ENCODE peak calls at places on chromosomes 5 and 9, in eight cellular contexts. One of them, this sample, is unnamed.
A peak's percentile ranks its signal among the peaks of the same experiment; 100 is the strongest.

GRCh38 chr9:131330814-131331600 is 41.5 kb downstream of the PLPP7 start:
- DNase-seq in AG04450: no peak
- DNase-seq in brain microvascular endothelial cell: no peak
- DNase-seq in AG10803: no peak
- DNase-seq in cardiac muscle cell: peak; percentile 97
- DNase-seq in AG09309: no peak
- DNase-seq in SK-N-SH: peak; percentile 79
- DNase-seq in heart left ventricle: peak; percentile 70
- DNase-seq in this sample: no peak

GRCh38 chr5:157359350-157359910 is 93.5 kb downstream of the CYFIP2 start:
- DNase-seq in SK-N-SH: peak; percentile 39
- DNase-seq in brain microvascular endothelial cell: no peak
- DNase-seq in cardiac muscle cell: no peak
- DNase-seq in AG09309: no peak
- DNase-seq in heart left ventricle: no peak
- DNase-seq in AG04450: no peak
- DNase-seq in AG10803: peak; percentile 62
- DNase-seq in this sample: no peak

GRCh38 chr9:107274953-107275422 is 8.1 kb upstream of the RAD23B start:
- DNase-seq in heart left ventricle: no peak
- DNase-seq in brain microvascular endothelial cell: peak; percentile 98
- DNase-seq in AG10803: peak; percentile 100
- DNase-seq in cardiac muscle cell: no peak
- DNase-seq in SK-N-SH: no peak
- DNase-seq in AG04450: peak; percentile 95
- DNase-seq in AG09309: peak; percentile 99
- DNase-seq in this sample: no peak

GRCh38 chr5:30849801-30850370 is 343.6 kb upstream of the CDH6 start:
- DNase-seq in cardiac muscle cell: no peak
- DNase-seq in AG10803: no peak
- DNase-seq in heart left ventricle: no peak
- DNase-seq in AG04450: peak; percentile 33
- DNase-seq in brain microvascular endothelial cell: peak; percentile 100
- DNase-seq in SK-N-SH: no peak
- DNase-seq in AG09309: no peak
- DNase-seq in this sample: no peak

GRCh38 chr5:148416921-148417320 is 33.2 kb downstream of the FBXO38 start:
- DNase-seq in cardiac muscle cell: no peak
- DNase-seq in SK-N-SH: no peak
- DNase-seq in AG10803: peak; percentile 55
- DNase-seq in AG09309: peak; percentile 79
- DNase-seq in brain microvascular endothelial cell: peak; percentile 49
- DNase-seq in heart left ventricle: no peak
- DNase-seq in AG04450: no peak
- DNase-seq in this sample: no peak

GRCh38 chr9:71646131-71646530 is 122.2 kb downstream of the CEMIP2 start:
- DNase-seq in AG09309: no peak
- DNase-seq in AG04450: no peak
- DNase-seq in cardiac muscle cell: no peak
- DNase-seq in SK-N-SH: no peak
- DNase-seq in AG10803: peak; percentile 15
- DNase-seq in heart left ventricle: no peak
- DNase-seq in brain microvascular endothelial cell: no peak
- DNase-seq in this sample: no peak

GRCh38 chr5:142881076-142881466 is 110.9 kb downstream of the ARHGAP26 start:
- DNase-seq in brain microvascular endothelial cell: peak; percentile 85
- DNase-seq in AG10803: peak; percentile 87
- DNase-seq in AG09309: peak; percentile 79
- DNase-seq in heart left ventricle: no peak
- DNase-seq in SK-N-SH: no peak
- DNase-seq in AG04450: peak; percentile 65
- DNase-seq in cardiac muscle cell: no peak
- DNase-seq in this sample: no peak

GRCh38 chr5:68267044-68267443 is 51.5 kb downstream of the PIK3R1 start:
- DNase-seq in brain microvascular endothelial cell: no peak
- DNase-seq in AG10803: no peak
- DNase-seq in cardiac muscle cell: no peak
- DNase-seq in AG09309: no peak
- DNase-seq in AG04450: no peak
- DNase-seq in heart left ventricle: no peak
- DNase-seq in SK-N-SH: no peak
- DNase-seq in this sample: no peak

GRCh38 chr5:14397717-14398116 is 183.9 kb upstream of the OTULINL start:
- DNase-seq in brain microvascular endothelial cell: peak; percentile 49
- DNase-seq in cardiac muscle cell: no peak
- DNase-seq in AG09309: peak; percentile 46
- DNase-seq in SK-N-SH: no peak
- DNase-seq in heart left ventricle: no peak
- DNase-seq in AG04450: peak; percentile 53
- DNase-seq in AG10803: peak; percentile 89
- DNase-seq in this sample: no peak

GRCh38 chr5:126994485-126994884 is 35.9 kb downstream of the MARCHF3 start:
- DNase-seq in AG10803: no peak
- DNase-seq in cardiac muscle cell: no peak
- DNase-seq in heart left ventricle: no peak
- DNase-seq in AG04450: no peak
- DNase-seq in AG09309: no peak
- DNase-seq in SK-N-SH: no peak
- DNase-seq in brain microvascular endothelial cell: no peak
- DNase-seq in this sample: no peak

GRCh38 chr5:135246923-135247795 is 151.9 kb downstream of the MACROH2A1 start:
- DNase-seq in brain microvascular endothelial cell: peak; percentile 88
- DNase-seq in AG10803: peak; percentile 84
- DNase-seq in AG04450: peak; percentile 76
- DNase-seq in cardiac muscle cell: no peak
- DNase-seq in AG09309: peak; percentile 80
- DNase-seq in heart left ventricle: no peak
- DNase-seq in SK-N-SH: no peak
- DNase-seq in this sample: no peak

GRCh38 chr9:36960575-36960955 is 73.5 kb downstream of the PAX5 start:
- DNase-seq in cardiac muscle cell: no peak
- DNase-seq in heart left ventricle: no peak
- DNase-seq in AG04450: no peak
- DNase-seq in AG10803: no peak
- DNase-seq in SK-N-SH: no peak
- DNase-seq in brain microvascular endothelial cell: no peak
- DNase-seq in AG09309: no peak
- DNase-seq in this sample: no peak

GRCh38 chr9:134641173-134641985 is at the start of gene COL5A1:
- DNase-seq in AG09309: peak; percentile 70
- DNase-seq in SK-N-SH: peak; percentile 94
- DNase-seq in brain microvascular endothelial cell: peak; percentile 87
- DNase-seq in cardiac muscle cell: peak; percentile 95
- DNase-seq in AG04450: peak; percentile 74
- DNase-seq in heart left ventricle: peak; percentile 93
- DNase-seq in AG10803: peak; percentile 92
- DNase-seq in this sample: no peak

GRCh38 chr9:131402738-131403492 is 9.0 kb downstream of the PRRC2B start:
- DNase-seq in heart left ventricle: peak; percentile 94
- DNase-seq in AG10803: peak; percentile 91
- DNase-seq in cardiac muscle cell: no peak
- DNase-seq in brain microvascular endothelial cell: peak; percentile 83
- DNase-seq in SK-N-SH: no peak
- DNase-seq in AG04450: peak; percentile 46
- DNase-seq in AG09309: peak; percentile 55
- DNase-seq in this sample: no peak

GRCh38 chr5:111254613-111255012 is 30.4 kb downstream of the CAMK4 start:
- DNase-seq in SK-N-SH: no peak
- DNase-seq in cardiac muscle cell: no peak
- DNase-seq in AG09309: no peak
- DNase-seq in AG10803: peak; percentile 5
- DNase-seq in heart left ventricle: no peak
- DNase-seq in brain microvascular endothelial cell: peak; percentile 9
- DNase-seq in AG04450: no peak
- DNase-seq in this sample: peak; percentile 82

GRCh38 chr9:123425261-123425821 is 69.3 kb downstream of the CRB2 start:
- DNase-seq in heart left ventricle: no peak
- DNase-seq in cardiac muscle cell: no peak
- DNase-seq in SK-N-SH: no peak
- DNase-seq in brain microvascular endothelial cell: no peak
- DNase-seq in AG04450: no peak
- DNase-seq in AG10803: no peak
- DNase-seq in AG09309: no peak
- DNase-seq in this sample: no peak

GRCh38 chr5:52497133-52497693 is 290.5 kb upstream of the ITGA1 start:
- DNase-seq in cardiac muscle cell: no peak
- DNase-seq in AG09309: no peak
- DNase-seq in heart left ventricle: no peak
- DNase-seq in brain microvascular endothelial cell: no peak
- DNase-seq in SK-N-SH: no peak
- DNase-seq in AG10803: no peak
- DNase-seq in AG04450: no peak
- DNase-seq in this sample: peak; percentile 5

GRCh38 chr5:149605354-149605997 is 24.2 kb downstream of the ARHGEF37 start:
- DNase-seq in AG10803: no peak
- DNase-seq in SK-N-SH: no peak
- DNase-seq in brain microvascular endothelial cell: no peak
- DNase-seq in cardiac muscle cell: no peak
- DNase-seq in heart left ventricle: no peak
- DNase-seq in AG09309: no peak
- DNase-seq in AG04450: no peak
- DNase-seq in this sample: no peak
- H3K4me3 ChIP-seq in AG10803: no peak overlapping the region
- H3K4me3 ChIP-seq in SK-N-SH: no peak overlapping the region
- H3K4me3 ChIP-seq in brain microvascular endothelial cell: no peak overlapping the region
- H3K4me3 ChIP-seq in cardiac muscle cell: no peak overlapping the region
- H3K4me3 ChIP-seq in heart left ventricle: no peak overlapping the region
- H3K4me3 ChIP-seq in AG09309: no peak overlapping the region
- H3K4me3 ChIP-seq in AG04450: no peak overlapping the region
- H3K4me3 ChIP-seq in this sample: no peak overlapping the region

GRCh38 chr5:141477169-141477568 is 1.4 kb downstream of the PCDHGC3 start:
- DNase-seq in AG10803: no peak
- DNase-seq in SK-N-SH: peak; percentile 7
- DNase-seq in cardiac muscle cell: no peak
- DNase-seq in AG09309: no peak
- DNase-seq in brain microvascular endothelial cell: no peak
- DNase-seq in AG04450: no peak
- DNase-seq in heart left ventricle: no peak
- DNase-seq in this sample: no peak

GRCh38 chr5:141477815-141478214 is 2.0 kb downstream of the PCDHGC3 start:
- DNase-seq in brain microvascular endothelial cell: no peak
- DNase-seq in heart left ventricle: no peak
- DNase-seq in AG09309: no peak
- DNase-seq in AG04450: no peak
- DNase-seq in AG10803: no peak
- DNase-seq in SK-N-SH: peak; percentile 52
- DNase-seq in cardiac muscle cell: no peak
- DNase-seq in this sample: no peak

GRCh38 chr5:141476132-141476909 is 555 bp downstream of the PCDHGC3 start:
- DNase-seq in cardiac muscle cell: peak; percentile 31
- DNase-seq in brain microvascular endothelial cell: peak; percentile 76
- DNase-seq in AG10803: peak; percentile 75
- DNase-seq in AG04450: peak; percentile 47
- DNase-seq in SK-N-SH: peak; percentile 65
- DNase-seq in AG09309: peak; percentile 46
- DNase-seq in heart left ventricle: peak; percentile 66
- DNase-seq in this sample: peak; percentile 16

GRCh38 chr5:141478321-141478945 is 2.7 kb downstream of the PCDHGC3 start:
- DNase-seq in heart left ventricle: no peak
- DNase-seq in brain microvascular endothelial cell: no peak
- DNase-seq in cardiac muscle cell: no peak
- DNase-seq in SK-N-SH: no peak
- DNase-seq in AG10803: peak; percentile 56
- DNase-seq in AG04450: no peak
- DNase-seq in AG09309: no peak
- DNase-seq in this sample: no peak

DNA sequence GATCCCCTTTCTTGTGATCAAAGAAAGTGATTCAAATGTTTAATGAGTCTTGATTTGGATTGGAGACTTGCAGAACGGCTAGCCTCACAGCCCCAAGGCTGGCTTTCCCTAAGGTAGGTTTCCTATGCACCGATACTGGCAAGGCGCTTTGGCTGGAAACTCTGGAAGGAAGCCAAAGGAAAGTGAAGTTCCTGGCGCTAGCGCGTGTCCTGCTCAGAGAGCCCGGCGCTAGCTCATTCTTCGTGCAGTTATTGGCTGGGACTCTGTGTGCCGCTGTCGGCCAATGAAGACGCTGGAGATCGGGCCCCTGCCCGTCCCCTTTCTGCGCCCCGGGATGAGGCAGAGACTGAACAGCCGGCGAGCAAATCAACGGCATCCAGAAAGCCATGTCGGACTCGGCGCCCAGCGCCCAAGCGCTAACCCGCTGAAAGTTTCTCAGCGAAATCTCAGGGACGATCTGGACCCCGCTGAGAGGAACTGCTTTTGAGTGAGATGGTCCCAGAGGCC is at the start of gene PCDHGC3:
- DNase-seq in SK-N-SH: peak; percentile 90
- DNase-seq in AG10803: peak; percentile 95
- DNase-seq in heart left ventricle: peak; percentile 96
- DNase-seq in AG09309: peak; percentile 87
- DNase-seq in cardiac muscle cell: peak; percentile 88
- DNase-seq in AG04450: peak; percentile 90
- DNase-seq in brain microvascular endothelial cell: peak; percentile 95
- DNase-seq in this sample: peak; percentile 86
- TF ChIP-seq CTCF in SK-N-SH: peak; percentile 45
- TF ChIP-seq CTCF in AG10803: peak; percentile 44
- TF ChIP-seq CTCF in heart left ventricle: peak; percentile 27
- TF ChIP-seq CTCF in AG09309: peak; percentile 47
- TF ChIP-seq CTCF in cardiac muscle cell: peak; percentile 15
- TF ChIP-seq CTCF in AG04450: peak; percentile 20
- TF ChIP-seq CTCF in brain microvascular endothelial cell: peak; percentile 51
- TF ChIP-seq CTCF in this sample: peak; percentile 52

GRCh38 chr5:79318935-79319614 is 83.1 kb downstream of the JMY start:
- DNase-seq in AG04450: peak; percentile 95
- DNase-seq in AG10803: peak; percentile 92
- DNase-seq in AG09309: peak; percentile 80
- DNase-seq in heart left ventricle: no peak
- DNase-seq in cardiac muscle cell: no peak
- DNase-seq in brain microvascular endothelial cell: peak; percentile 89
- DNase-seq in SK-N-SH: no peak
- DNase-seq in this sample: no peak
- H3K4me3 ChIP-seq in AG04450: no peak overlapping the region
- H3K4me3 ChIP-seq in AG10803: no peak overlapping the region
- H3K4me3 ChIP-seq in AG09309: no peak overlapping the region
- H3K4me3 ChIP-seq in heart left ventricle: no peak overlapping the region
- H3K4me3 ChIP-seq in cardiac muscle cell: no peak overlapping the region
- H3K4me3 ChIP-seq in brain microvascular endothelial cell: no peak overlapping the region
- H3K4me3 ChIP-seq in SK-N-SH: no peak overlapping the region
- H3K4me3 ChIP-seq in this sample: no peak overlapping the region

DNA sequence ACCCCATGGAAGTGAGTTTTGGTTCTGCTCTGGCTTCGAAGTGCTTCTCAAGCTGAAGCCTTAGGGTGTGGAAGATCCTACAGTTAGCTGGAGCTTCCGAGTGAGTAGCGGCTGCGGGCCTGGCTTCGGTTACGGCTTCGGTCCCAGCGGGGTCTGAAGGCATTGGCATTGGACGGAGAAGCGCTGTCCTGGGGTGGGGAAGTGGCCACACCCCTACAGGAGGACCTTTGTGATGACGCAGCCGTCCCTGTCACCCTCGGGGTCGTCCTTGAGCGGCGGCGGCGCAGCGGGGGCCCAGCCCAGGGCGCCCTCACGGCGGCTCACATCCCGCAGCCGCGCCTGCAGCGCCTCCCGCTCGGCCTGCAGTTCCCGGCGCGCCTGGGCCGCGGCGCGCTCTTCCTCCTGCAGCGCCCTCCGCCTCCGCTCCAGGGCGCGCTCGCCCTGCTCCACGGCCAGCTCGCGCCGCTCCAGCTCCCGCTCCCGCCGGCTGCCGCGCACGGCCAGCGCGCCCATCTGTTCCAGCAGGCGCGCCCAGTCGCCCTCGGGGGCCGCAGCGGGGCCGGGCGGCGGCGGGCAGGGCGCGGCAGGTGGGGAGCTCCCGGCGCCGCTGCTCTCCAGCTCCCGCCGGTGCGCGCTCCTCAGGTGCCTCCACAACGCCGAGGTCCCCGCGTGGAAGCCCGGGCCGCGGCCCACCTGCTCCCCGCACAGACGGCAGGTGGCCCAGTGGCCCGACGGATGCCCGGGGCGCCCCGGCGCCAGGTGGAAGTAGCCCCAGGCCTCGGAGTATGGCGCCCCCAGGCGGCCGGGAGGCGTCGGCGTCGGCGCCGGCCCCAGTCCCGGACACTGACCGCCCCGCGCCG is 9.9 kb downstream of the ZBED3 start:
- DNase-seq in cardiac muscle cell: peak; percentile 82
- DNase-seq in AG04450: peak; percentile 11
- DNase-seq in heart left ventricle: peak; percentile 74
- DNase-seq in brain microvascular endothelial cell: peak; percentile 21
- DNase-seq in AG10803: peak; percentile 57
- DNase-seq in SK-N-SH: peak; percentile 94
- DNase-seq in AG09309: no peak
- DNase-seq in this sample: no peak
- TF ChIP-seq CTCF in cardiac muscle cell: peak; percentile 49
- TF ChIP-seq CTCF in AG04450: peak; percentile 46
- TF ChIP-seq CTCF in heart left ventricle: peak; percentile 52
- TF ChIP-seq CTCF in brain microvascular endothelial cell: peak; percentile 62
- TF ChIP-seq CTCF in AG10803: peak; percentile 36
- TF ChIP-seq CTCF in SK-N-SH: peak; percentile 62
- TF ChIP-seq CTCF in AG09309: no peak
- TF ChIP-seq CTCF in this sample: peak; percentile 9